ENCODE peak calls at places on chromosomes 3 and 15, in nine cellular contexts. J is hepatocyte, O is OCI-LY7, F is GM23338, Y is MM.1S, U is PC-3, R is GM23248, K is SK-N-SH, G is neural progenitor cell. Q is an unnamed sample.

GRCh38 chr3:113136071-113136470 is 75.3 kb upstream of the BOC start:
- DNase-seq in G (peak), O (peak), R (peak), F (peak), J (peak), U (peak), K (no peak), Y (peak), Q (peak)

GRCh38 chr15:43974852-43975251 is 148.1 kb downstream of the WDR76 start:
- DNase-seq in U (no peak), K (no peak), R (no peak), J (no peak), O (peak), Y (no peak), F (no peak), G (peak), Q (no peak)

GRCh38 chr3:196639517-196640500 is at the start of gene NRROS:
- DNase-seq in O (peak), G (peak), J (peak), R (peak), K (peak), U (no peak), F (peak), Y (peak), Q (no peak)

GRCh38 chr3:171461087-171461917 is 1.1 kb upstream of the TNIK start:
- DNase-seq in J (peak), O (no peak), G (no peak), F (no peak), Y (peak), K (no peak), U (peak), R (peak), Q (peak)

GRCh38 chr15:67981848-67982247 is 72.3 kb upstream of the PIAS1 start:
- DNase-seq in J (no peak), R (no peak), U (no peak), G (no peak), O (no peak), Y (no peak), K (no peak), F (no peak), Q (no peak)

GRCh38 chr15:23506762-23507161 is 58.7 kb upstream of the MKRN3 start:
- DNase-seq in F (no peak), R (no peak), K (no peak), O (no peak), Y (no peak), G (no peak), U (no peak), J (no peak), Q (no peak)

GRCh38 chr3:24196526-24196925 is 251.4 kb downstream of the NR1D2 start:
- DNase-seq in O (no peak), F (no peak), U (peak), G (no peak), K (no peak), Y (no peak), R (peak), J (no peak), Q (no peak)

GRCh38 chr3:8760091-8760490 is 9.3 kb downstream of the OXTR start:
- DNase-seq in F (no peak), R (no peak), U (no peak), K (no peak), Y (no peak), G (no peak), J (no peak), O (no peak), Q (no peak)

GRCh38 chr3:100268156-100268555 is 7.4 kb downstream of the TBC1D23 start:
- DNase-seq in U (no peak), K (no peak), R (peak), O (no peak), J (no peak), Y (no peak), F (no peak), G (no peak), Q (no peak)

GRCh38 chr3:48118928-48119327 is 69.3 kb downstream of the CDC25A start:
- DNase-seq in O (no peak), U (no peak), G (no peak), R (no peak), F (no peak), J (no peak), K (no peak), Y (no peak), Q (no peak)

GRCh38 chr3:139559541-139559940 is 20.0 kb upstream of the RBP1 start:
- DNase-seq in J (no peak), K (no peak), G (peak), R (peak), Y (no peak), O (no peak), F (no peak), U (peak), Q (no peak)

GRCh38 chr3:38117163-38117716 is 19.7 kb downstream of the ACAA1 start:
- DNase-seq in Y (no peak), O (no peak), F (no peak), K (no peak), G (no peak), R (peak), U (peak), J (no peak), Q (no peak)

GRCh38 chr3:66113542-66113941 is 74.8 kb upstream of the MAGI1 start:
- DNase-seq in O (no peak), F (no peak), J (no peak), G (no peak), Y (no peak), R (peak), U (no peak), K (no peak), Q (no peak)

GRCh38 chr3:184001761-184002160 is 15.9 kb downstream of the ABCC5 start:
- DNase-seq in R (no peak), K (no peak), G (no peak), J (no peak), U (no peak), F (no peak), O (no peak), Y (no peak), Q (no peak)

GRCh38 chr3:98557324-98558010 is 25.7 kb downstream of the GPR15 start:
- DNase-seq in O (no peak), Y (no peak), R (peak), G (no peak), U (no peak), J (no peak), F (no peak), K (no peak), Q (no peak)

GRCh38 chr3:77887611-77888010 is 847.7 kb downstream of the ROBO2 start:
- DNase-seq in R (no peak), K (no peak), O (no peak), F (no peak), Y (no peak), G (no peak), J (no peak), U (no peak), Q (no peak)

GRCh38 chr3:86993704-86994103 is 2.8 kb upstream of the VGLL3 start:
- DNase-seq in K (no peak), F (no peak), G (no peak), Y (no peak), U (peak), J (no peak), O (no peak), R (peak), Q (no peak)

GRCh38 chr15:26261413-26261812 is 398.3 kb upstream of the ATP10A start:
- DNase-seq in R (peak), J (no peak), K (no peak), Y (no peak), G (no peak), U (no peak), O (no peak), F (no peak), Q (no peak)

GRCh38 chr3:128344046-128344368 is 122.7 kb downstream of the DNAJB8 start:
- DNase-seq in K (no peak), U (no peak), O (no peak), J (no peak), G (no peak), Y (no peak), R (no peak), F (no peak), Q (no peak)

GRCh38 chr15:95603802-95604201 is 726.7 kb upstream of the NR2F2 start:
- DNase-seq in Y (no peak), U (no peak), K (no peak), O (no peak), J (no peak), R (no peak), G (no peak), F (no peak), Q (no peak)

GRCh38 chr15:42508263-42508690 is 12.8 kb downstream of the SNAP23 start:
- DNase-seq in R (peak), K (no peak), Y (no peak), G (no peak), J (peak), F (peak), U (no peak), O (no peak), Q (no peak)

GRCh38 chr15:57681011-57681410 is 25.5 kb upstream of the POLR2M start:
- DNase-seq in R (no peak), U (no peak), O (no peak), J (no peak), Y (no peak), G (no peak), K (no peak), F (no peak), Q (no peak)

GRCh38 chr15:36589971-36590370 is 10.5 kb downstream of the CDIN1 start:
- DNase-seq in R (no peak), F (no peak), O (no peak), K (no peak), Y (no peak), J (no peak), G (no peak), U (peak), Q (no peak)

GRCh38 chr15:64267331-64267973 is 88.5 kb downstream of the CSNK1G1 start:
- DNase-seq in R (no peak), U (no peak), F (no peak), Y (no peak), O (no peak), J (no peak), G (no peak), K (no peak), Q (no peak)

GRCh38 chr15:31932581-31932980 is 97.7 kb upstream of the CHRNA7 start:
- DNase-seq in G (no peak), J (no peak), Y (no peak), O (no peak), R (peak), F (no peak), K (no peak), U (no peak), Q (no peak)

GRCh38 chr3:43885908-43886618 is 195.3 kb downstream of the ABHD5 start:
- DNase-seq in G (no peak), F (no peak), O (no peak), J (no peak), K (no peak), R (no peak), Y (no peak), U (no peak), Q (no peak)

GRCh38 chr15:58773024-58773423 is 1.9 kb downstream of the MINDY2 start:
- DNase-seq in G (no peak), Y (no peak), J (no peak), R (peak), O (no peak), F (no peak), K (no peak), U (no peak), Q (no peak)

GRCh38 chr3:113018461-113019181 is 27.8 kb downstream of the GTPBP8 start:
- DNase-seq in J (peak), Y (no peak), R (peak), G (peak), F (no peak), U (no peak), K (peak), O (peak), Q (no peak)

GRCh38 chr3:82883072-82883471 is 1121.6 kb upstream of the GBE1 start:
- DNase-seq in R (no peak), O (no peak), G (no peak), Y (no peak), F (no peak), K (no peak), J (no peak), U (no peak), Q (no peak)

GRCh38 chr3:119580148-119580760 is 962 bp downstream of the ADPRH start:
- DNase-seq in G (peak), K (peak), J (peak), R (peak), U (no peak), O (peak), Y (no peak), F (peak), Q (no peak)

GRCh38 chr15:63401078-63401477 is 19.4 kb upstream of the CA12 start:
- DNase-seq in O (no peak), F (no peak), Y (no peak), U (no peak), K (no peak), J (no peak), G (no peak), R (peak), Q (no peak)

GRCh38 chr15:64651573-64652260 is 123.7 kb downstream of the RBPMS2 start:
- DNase-seq in O (peak), F (peak), K (no peak), J (peak), Y (peak), R (no peak), U (peak), G (no peak), Q (no peak)

GRCh38 chr3:43328653-43329052 is 42.3 kb downstream of the SNRK start:
- DNase-seq in R (peak), G (no peak), U (no peak), O (no peak), K (no peak), Y (no peak), J (no peak), F (no peak), Q (no peak)

GRCh38 chr15:67240235-67241131 is 14.0 kb downstream of the AAGAB start:
- DNase-seq in K (peak), U (peak), O (peak), J (peak), Y (peak), G (no peak), F (peak), R (peak), Q (peak)

GRCh38 chr3:115293321-115293720 is 146.2 kb upstream of the ZBTB20 start:
- DNase-seq in F (no peak), U (no peak), K (no peak), R (peak), Y (no peak), J (no peak), G (no peak), O (no peak), Q (no peak)

GRCh38 chr3:4507010-4507596 is 14.0 kb downstream of the ITPR1 start:
- DNase-seq in J (no peak), F (no peak), K (no peak), U (no peak), G (no peak), R (peak), O (peak), Y (peak), Q (no peak)
- TF ChIP-seq EZH2phosphoT487 in J (no peak), F (no peak), K (no peak), U (no peak), G (no peak), R (no peak), O (no peak), Y (no peak), Q (no peak)

GRCh38 chr15:87981969-87982368 is 274.6 kb downstream of the NTRK3 start:
- DNase-seq in R (no peak), G (no peak), U (no peak), O (no peak), F (no peak), J (no peak), K (no peak), Y (no peak), Q (no peak)
- TF ChIP-seq EZH2phosphoT487 in R (no peak), G (no peak), U (no peak), O (no peak), F (no peak), J (no peak), K (no peak), Y (no peak), Q (no peak)

GRCh38 chr15:85609492-85609891 is 185.2 kb downstream of the KLHL25 start:
- DNase-seq in G (no peak), F (no peak), Y (no peak), J (no peak), K (no peak), U (no peak), O (no peak), R (no peak), Q (no peak)

GRCh38 chr15:85607842-85608241 is 186.9 kb downstream of the KLHL25 start:
- DNase-seq in Y (no peak), R (peak), G (no peak), F (no peak), K (no peak), U (peak), J (no peak), O (no peak), Q (peak)

GRCh38 chr15:85604194-85604593 is 190.5 kb downstream of the KLHL25 start:
- DNase-seq in O (no peak), J (no peak), K (no peak), R (no peak), Y (no peak), G (no peak), U (no peak), F (no peak), Q (no peak)

GRCh38 chr15:85606721-85607120 is 188.0 kb downstream of the KLHL25 start:
- DNase-seq in G (no peak), K (no peak), F (no peak), U (no peak), Y (no peak), O (no peak), R (no peak), J (no peak), Q (no peak)

GRCh38 chr15:85607141-85607806 is 187.5 kb downstream of the KLHL25 start:
- DNase-seq in J (no peak), R (peak), Y (no peak), F (no peak), K (no peak), O (no peak), U (peak), G (no peak), Q (no peak)
- TF ChIP-seq EZH2phosphoT487 in J (no peak), R (no peak), Y (no peak), F (no peak), K (no peak), O (no peak), U (no peak), G (no peak), Q (no peak)

GRCh38 chr3:2771193-2771592 is 339.0 kb downstream of the IL5RA start:
- DNase-seq in J (no peak), O (no peak), G (no peak), R (no peak), F (no peak), K (no peak), Y (no peak), U (no peak), Q (no peak)
- TF ChIP-seq EZH2phosphoT487 in J (no peak), O (no peak), G (no peak), R (no peak), F (no peak), K (no peak), Y (no peak), U (no peak), Q (no peak)

GRCh38 chr3:159026510-159026909 is 224.7 kb downstream of the MFSD1 start:
- DNase-seq in F (no peak), O (no peak), Y (no peak), U (no peak), J (no peak), G (no peak), K (no peak), R (no peak), Q (no peak)
- TF ChIP-seq EZH2phosphoT487 in F (no peak), O (no peak), Y (no peak), U (no peak), J (no peak), G (no peak), K (no peak), R (no peak), Q (no peak)

GRCh38 chr15:51075364-51075763 is 19.3 kb downstream of the TNFAIP8L3 start:
- DNase-seq in G (no peak), K (no peak), F (no peak), J (no peak), U (no peak), O (no peak), Y (no peak), R (peak), Q (no peak)
- TF ChIP-seq EZH2phosphoT487 in G (no peak), K (no peak), F (no peak), J (no peak), U (no peak), O (no peak), Y (no peak), R (no peak), Q (no peak)

DNA sequence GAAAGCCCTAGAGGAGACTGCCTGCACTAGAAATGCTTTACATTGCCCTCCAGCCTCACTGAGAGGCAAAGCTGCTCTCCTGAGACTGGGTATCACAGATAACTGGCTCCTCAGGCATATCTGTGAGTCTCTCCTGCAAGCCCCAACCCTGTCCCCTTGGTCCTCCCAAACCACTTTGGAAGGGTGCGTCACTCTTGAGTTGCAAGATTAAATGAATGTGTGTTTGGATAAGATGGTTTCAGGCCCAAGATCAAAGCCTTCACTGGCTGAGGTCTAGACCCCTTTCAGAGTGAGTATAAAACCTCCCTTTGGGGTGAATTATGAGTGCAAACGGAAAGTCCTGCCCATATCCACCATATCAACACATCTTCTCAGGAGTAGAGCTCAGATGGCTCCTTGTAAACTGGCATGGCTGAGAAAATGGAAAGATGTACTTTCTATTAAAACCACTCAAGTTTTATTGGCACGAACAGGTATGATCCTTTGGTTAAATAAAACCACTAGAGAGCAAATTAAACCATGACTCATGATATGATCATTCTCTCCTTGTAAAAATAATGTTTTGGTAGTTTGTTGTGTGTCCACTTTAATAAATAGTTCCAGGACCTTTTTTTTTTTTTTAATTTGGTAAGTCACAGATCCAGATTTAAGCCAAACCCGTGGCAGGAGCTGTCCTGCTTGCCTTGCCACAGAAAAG is 164.0 kb downstream of the CHST2 start:
- DNase-seq in O (no peak), R (peak), K (no peak), U (peak), J (no peak), Y (no peak), G (no peak), F (no peak), Q (peak)
- TF ChIP-seq EZH2phosphoT487 in O (no peak), R (no peak), K (no peak), U (no peak), J (no peak), Y (no peak), G (no peak), F (no peak), Q (no peak)

GRCh38 chr3:11212784-11213183 is 58.5 kb downstream of the HRH1 start:
- DNase-seq in G (no peak), F (no peak), O (no peak), K (no peak), R (no peak), Y (no peak), J (no peak), U (no peak), Q (peak)

GRCh38 chr3:11213810-11214450 is 58.3 kb upstream of the ATG7 start:
- DNase-seq in R (no peak), O (no peak), U (no peak), J (no peak), K (no peak), G (no peak), F (no peak), Y (no peak), Q (no peak)

GRCh38 chr3:11212301-11212613 is 58.0 kb downstream of the HRH1 start:
- DNase-seq in F (no peak), R (peak), Y (no peak), K (no peak), U (peak), J (no peak), G (no peak), O (no peak), Q (peak)

GRCh38 chr3:11211531-11212300 is 57.4 kb downstream of the HRH1 start:
- DNase-seq in J (no peak), R (peak), O (no peak), F (peak), Y (no peak), U (no peak), K (no peak), G (peak), Q (no peak)

GRCh38 chr3:11214451-11214987 is 57.7 kb upstream of the ATG7 start:
- DNase-seq in Y (no peak), G (no peak), K (no peak), J (no peak), O (no peak), U (no peak), F (no peak), R (no peak), Q (no peak)
- TF ChIP-seq EZH2phosphoT487 in Y (no peak), G (no peak), K (no peak), J (no peak), O (no peak), U (no peak), F (no peak), R (no peak), Q (no peak)